ENCODE peak calls at places on chromosomes 3 and 15, in four cellular contexts. G is stimulated activated CD4-positive, alpha-beta T cell treated with anti-CD3 and anti-CD28 coated beads, TNF-alpha, amount 100 ng/mL, for 4 hours; B is EH; A is ACHN. I is an unnamed sample.

GRCh38 chr3:194976813-194977322 is 291.2 kb downstream of the FAM43A start:
- DNase-seq in G (no peak), A (no peak), B (peak), I (no peak)

GRCh38 chr3:44419923-44420650 is 57.4 kb downstream of the ZNF445 start:
- DNase-seq in A (no peak), B (no peak), G (no peak), I (no peak)

GRCh38 chr3:127093312-127093711 is 99.6 kb upstream of the PRR23E start:
- DNase-seq in A (no peak), B (no peak), G (no peak), I (no peak)

GRCh38 chr3:73379465-73379864 is 245.3 kb downstream of the PDZRN3 start:
- DNase-seq in G (no peak), B (peak), A (no peak), I (peak)

GRCh38 chr3:128988286-128988685 is 5.6 kb downstream of the CFAP92 start:
- DNase-seq in A (no peak), B (no peak), G (no peak), I (no peak)

GRCh38 chr15:73601449-73602425 is 31.5 kb downstream of the NPTN start:
- DNase-seq in G (no peak), B (peak), A (peak), I (peak)

GRCh38 chr3:78734048-78734637 is 1033.7 kb downstream of the ROBO1 start:
- DNase-seq in A (no peak), G (no peak), B (peak), I (peak)

GRCh38 chr3:53161345-53161819 is 373 bp downstream of the PRKCD start:
- DNase-seq in G (no peak), A (peak), B (peak), I (no peak)

GRCh38 chr3:65144791-65145355 is 457.1 kb upstream of the ADAMTS9 start:
- DNase-seq in G (no peak), B (no peak), A (no peak), I (peak)

GRCh38 chr3:114834175-114834940 is 312.7 kb downstream of the ZBTB20 start:
- DNase-seq in G (no peak), B (no peak), A (no peak), I (no peak)

GRCh38 chr3:195209083-195209835 is 61.7 kb downstream of the XXYLT1 start:
- DNase-seq in A (no peak), B (peak), G (no peak), I (no peak)

GRCh38 chr3:99638244-99638948 is at the start of gene COL8A1:
- DNase-seq in G (no peak), B (peak), A (peak), I (peak)

GRCh38 chr15:37134244-37134643 is 33.9 kb upstream of the MEIS2 start:
- DNase-seq in G (no peak), A (no peak), B (no peak), I (peak)

GRCh38 chr15:74172751-74173544 is 562 bp upstream of the ISLR start:
- DNase-seq in A (no peak), B (peak), G (no peak), I (peak)

GRCh38 chr15:33587773-33588172 is 277.0 kb downstream of the RYR3 start:
- DNase-seq in A (peak), B (no peak), G (no peak), I (peak)

GRCh38 chr3:172272699-172273098 is 175.6 kb downstream of the GHSR start:
- DNase-seq in A (no peak), B (peak), G (no peak), I (peak)

GRCh38 chr3:39146611-39147373 is 6.6 kb downstream of the CSRNP1 start:
- DNase-seq in G (peak), B (peak), A (peak), I (peak)

GRCh38 chr3:178966299-178967183 is 105.1 kb downstream of the ZMAT3 start:
- DNase-seq in B (peak), G (no peak), A (peak), I (peak)

GRCh38 chr15:51283026-51283425 is 55.4 kb downstream of the CYP19A1 start:
- DNase-seq in B (no peak), G (no peak), A (no peak), I (no peak)

GRCh38 chr3:117454236-117454635 is 744.7 kb downstream of the TUSC7 start:
- DNase-seq in G (no peak), A (no peak), B (no peak), I (no peak)

GRCh38 chr15:57692709-57693108 is 13.8 kb upstream of the POLR2M start:
- DNase-seq in G (no peak), B (peak), A (no peak), I (peak)

GRCh38 chr3:123980539-123980938 is 11.4 kb downstream of the ROPN1 start:
- DNase-seq in A (no peak), G (no peak), B (no peak), I (no peak)

GRCh38 chr15:29039466-29040366 is 153.9 kb downstream of the APBA2 start:
- DNase-seq in G (no peak), B (no peak), A (no peak), I (no peak)

GRCh38 chr3:191959876-191960418 is 499.0 kb downstream of the PYDC2 start:
- DNase-seq in B (no peak), A (no peak), G (no peak), I (no peak)

GRCh38 chr3:114848643-114849350 is 298.3 kb downstream of the ZBTB20 start:
- DNase-seq in B (no peak), A (no peak), G (no peak), I (no peak)

GRCh38 chr15:46126581-46126980 is 491.8 kb downstream of the SQOR start:
- DNase-seq in A (no peak), G (no peak), B (peak), I (no peak)

GRCh38 chr15:58525926-58526538 is 94.2 kb downstream of the LIPC start:
- DNase-seq in B (no peak), A (no peak), G (no peak), I (peak)

GRCh38 chr3:193962986-193963683 is 172.8 kb upstream of the HES1 start:
- DNase-seq in G (no peak), B (no peak), A (no peak), I (no peak)

GRCh38 chr15:96347181-96348111 is 16.9 kb downstream of the NR2F2 start:
- DNase-seq in B (no peak), G (no peak), A (no peak), I (no peak)

GRCh38 chr3:54535619-54536018 is 392.2 kb downstream of the LRTM1 start:
- DNase-seq in A (no peak), G (no peak), B (no peak), I (no peak)

GRCh38 chr15:81117136-81117535 is 16.9 kb upstream of the CFAP161 start:
- DNase-seq in B (peak), A (no peak), G (no peak), I (peak)

GRCh38 chr3:43790476-43790875 is 99.7 kb downstream of the ABHD5 start:
- DNase-seq in A (no peak), G (no peak), B (no peak), I (no peak)